ENCODE peak calls at places on chromosome 15, in five cellular contexts. U, D, B, A and N are unnamed samples.

GRCh38 chr15:29470311-29470710 is 200.7 kb upstream of the NSMCE3 start:
- DNase-seq in A (no peak), U (no peak), B (no peak), D (no peak), N (no peak)

GRCh38 chr15:70195808-70196304 is 98.1 kb upstream of the TLE3 start:
- DNase-seq in U (peak; percentile 73), D (peak; percentile 41), A (peak; percentile 60), B (no peak), N (peak; percentile 89)

GRCh38 chr15:88617031-88617722 is 4.0 kb upstream of the AEN start:
- DNase-seq in D (no peak), A (no peak), B (no peak), U (no peak), N (no peak)

GRCh38 chr15:95018888-95019545 is 787.7 kb downstream of the MCTP2 start:
- DNase-seq in D (no peak), A (no peak), B (no peak), U (no peak), N (peak; percentile 66)

GRCh38 chr15:77186518-77187095 is 115.7 kb upstream of the TSPAN3 start:
- DNase-seq in A (no peak), B (no peak), U (no peak), D (no peak), N (no peak)

GRCh38 chr15:101407966-101408775 is 81.3 kb downstream of the PCSK6 start:
- DNase-seq in U (no peak), A (no peak), D (no peak), B (no peak), N (no peak)

GRCh38 chr15:81612631-81613030 is 238.6 kb upstream of the TMC3 start:
- DNase-seq in A (no peak), B (no peak), U (no peak), D (no peak), N (no peak)

GRCh38 chr15:95097366-95097765 is 866.0 kb downstream of the MCTP2 start:
- DNase-seq in D (no peak), B (no peak), A (no peak), U (no peak), N (peak; percentile 53)

GRCh38 chr15:40233727-40234577 is 4.9 kb upstream of the PAK6 start:
- DNase-seq in B (no peak), D (no peak), U (no peak), A (no peak), N (no peak)

GRCh38 chr15:59042041-59042440 is 54.6 kb downstream of the RNF111 start:
- DNase-seq in A (no peak), D (no peak), U (no peak), B (no peak), N (no peak)

GRCh38 chr15:43958894-43959330 is 132.1 kb downstream of the WDR76 start:
- DNase-seq in D (no peak), A (peak; percentile 12), B (no peak), U (no peak), N (peak; percentile 95)

GRCh38 chr15:47756872-47757271 is 39.6 kb downstream of the SEMA6D start:
- DNase-seq in B (no peak), U (no peak), A (peak; percentile 64), D (no peak), N (peak; percentile 57)

GRCh38 chr15:29800441-29801366 is 21.6 kb downstream of the TJP1 start:
- DNase-seq in A (no peak), U (no peak), B (no peak), D (no peak), N (no peak)

GRCh38 chr15:61916104-61916503 is 144.1 kb downstream of the VPS13C start:
- DNase-seq in B (no peak), U (peak; percentile 19), D (no peak), A (peak; percentile 45), N (no peak)